ENCODE peak calls at places on chromosomes 1 and 21, in seven cellular contexts. One of them, this sample, is unnamed.

GRCh38 chr1:160726114-160726497 is 12.9 kb upstream of the SLAMF7 start:
- DNase-seq in Calu3: no peak
- DNase-seq in cardiac fibroblast: peak; percentile 27
- DNase-seq in suprapubic skin: no peak
- DNase-seq in heart left ventricle: no peak
- DNase-seq in T-cell: no peak
- DNase-seq in cardiac muscle cell: peak; percentile 17
- DNase-seq in this sample: no peak

GRCh38 chr1:25049190-25049589 is 119.1 kb upstream of the RUNX3 start:
- DNase-seq in heart left ventricle: no peak
- DNase-seq in cardiac muscle cell: no peak
- DNase-seq in cardiac fibroblast: no peak
- DNase-seq in suprapubic skin: no peak
- DNase-seq in Calu3: no peak
- DNase-seq in T-cell: no peak
- DNase-seq in this sample: no peak

GRCh38 chr1:248805905-248806304 is 19.8 kb downstream of the SH3BP5L start:
- DNase-seq in Calu3: no peak
- DNase-seq in suprapubic skin: no peak
- DNase-seq in cardiac fibroblast: no peak
- DNase-seq in heart left ventricle: no peak
- DNase-seq in T-cell: no peak
- DNase-seq in cardiac muscle cell: peak; percentile 20
- DNase-seq in this sample: no peak

GRCh38 chr1:109186704-109187071 is 27.0 kb upstream of the SARS1 start:
- DNase-seq in suprapubic skin: no peak
- DNase-seq in heart left ventricle: no peak
- DNase-seq in T-cell: no peak
- DNase-seq in Calu3: no peak
- DNase-seq in cardiac muscle cell: no peak
- DNase-seq in cardiac fibroblast: no peak
- DNase-seq in this sample: no peak

GRCh38 chr1:26277261-26277661 is 2.6 kb upstream of the SH3BGRL3 start:
- DNase-seq in suprapubic skin: no peak
- DNase-seq in Calu3: no peak
- DNase-seq in T-cell: no peak
- DNase-seq in cardiac fibroblast: no peak
- DNase-seq in heart left ventricle: no peak
- DNase-seq in cardiac muscle cell: no peak
- DNase-seq in this sample: no peak

GRCh38 chr1:5564578-5565257 is 427.5 kb downstream of the NPHP4 start:
- DNase-seq in Calu3: no peak
- DNase-seq in heart left ventricle: no peak
- DNase-seq in suprapubic skin: no peak
- DNase-seq in cardiac muscle cell: no peak
- DNase-seq in cardiac fibroblast: no peak
- DNase-seq in T-cell: no peak
- DNase-seq in this sample: peak; percentile 75

GRCh38 chr21:44874240-44874496 is 678 bp upstream of the PTTG1IP start:
- DNase-seq in Calu3: no peak
- DNase-seq in suprapubic skin: no peak
- DNase-seq in cardiac fibroblast: peak; percentile 58
- DNase-seq in cardiac muscle cell: no peak
- DNase-seq in T-cell: no peak
- DNase-seq in heart left ventricle: no peak
- DNase-seq in this sample: no peak

GRCh38 chr1:228101994-228102790 is 933 bp downstream of the C1orf35 start:
- DNase-seq in suprapubic skin: no peak
- DNase-seq in heart left ventricle: no peak
- DNase-seq in T-cell: peak; percentile 41
- DNase-seq in Calu3: peak; percentile 82
- DNase-seq in cardiac fibroblast: peak; percentile 28
- DNase-seq in cardiac muscle cell: peak; percentile 30
- DNase-seq in this sample: no peak

GRCh38 chr1:157146244-157146643 is 8.0 kb upstream of the ETV3 start:
- DNase-seq in cardiac fibroblast: no peak
- DNase-seq in heart left ventricle: no peak
- DNase-seq in T-cell: no peak
- DNase-seq in suprapubic skin: no peak
- DNase-seq in Calu3: no peak
- DNase-seq in cardiac muscle cell: no peak
- DNase-seq in this sample: no peak

GRCh38 chr21:20662523-20662922 is 335.7 kb upstream of the NCAM2 start:
- DNase-seq in T-cell: no peak
- DNase-seq in cardiac muscle cell: no peak
- DNase-seq in heart left ventricle: no peak
- DNase-seq in cardiac fibroblast: no peak
- DNase-seq in suprapubic skin: no peak
- DNase-seq in Calu3: no peak
- DNase-seq in this sample: no peak

GRCh38 chr21:40151611-40152010 is 284.4 kb downstream of the PCP4 start:
- DNase-seq in heart left ventricle: no peak
- DNase-seq in Calu3: no peak
- DNase-seq in cardiac muscle cell: no peak
- DNase-seq in T-cell: no peak
- DNase-seq in suprapubic skin: no peak
- DNase-seq in cardiac fibroblast: no peak
- DNase-seq in this sample: no peak

GRCh38 chr1:20102875-20103274 is 16.5 kb downstream of the PLA2G2D start:
- DNase-seq in Calu3: no peak
- DNase-seq in cardiac fibroblast: peak; percentile 78
- DNase-seq in suprapubic skin: no peak
- DNase-seq in T-cell: no peak
- DNase-seq in cardiac muscle cell: peak; percentile 77
- DNase-seq in heart left ventricle: no peak
- DNase-seq in this sample: no peak

GRCh38 chr1:42259739-42260064 is 75.3 kb downstream of the FOXJ3 start:
- DNase-seq in cardiac fibroblast: peak; percentile 41
- DNase-seq in Calu3: no peak
- DNase-seq in T-cell: no peak
- DNase-seq in heart left ventricle: no peak
- DNase-seq in cardiac muscle cell: no peak
- DNase-seq in suprapubic skin: no peak
- DNase-seq in this sample: no peak

GRCh38 chr1:18360251-18360650 is 120.5 kb upstream of the KLHDC7A start:
- DNase-seq in T-cell: no peak
- DNase-seq in Calu3: peak; percentile 15
- DNase-seq in cardiac fibroblast: no peak
- DNase-seq in heart left ventricle: no peak
- DNase-seq in suprapubic skin: no peak
- DNase-seq in cardiac muscle cell: no peak
- DNase-seq in this sample: no peak

GRCh38 chr1:19458815-19459417 is 26.4 kb downstream of the CAPZB start:
- DNase-seq in cardiac muscle cell: no peak
- DNase-seq in T-cell: no peak
- DNase-seq in suprapubic skin: no peak
- DNase-seq in Calu3: no peak
- DNase-seq in heart left ventricle: peak; percentile 67
- DNase-seq in cardiac fibroblast: no peak
- DNase-seq in this sample: no peak

GRCh38 chr1:119816407-119816806 is 5.1 kb upstream of the REG4 start:
- DNase-seq in cardiac muscle cell: no peak
- DNase-seq in heart left ventricle: no peak
- DNase-seq in suprapubic skin: no peak
- DNase-seq in T-cell: no peak
- DNase-seq in cardiac fibroblast: no peak
- DNase-seq in Calu3: no peak
- DNase-seq in this sample: no peak

GRCh38 chr1:209323743-209324142 is 259.8 kb upstream of the CAMK1G start:
- DNase-seq in Calu3: no peak
- DNase-seq in cardiac muscle cell: no peak
- DNase-seq in cardiac fibroblast: peak; percentile 14
- DNase-seq in suprapubic skin: no peak
- DNase-seq in heart left ventricle: no peak
- DNase-seq in T-cell: no peak
- DNase-seq in this sample: no peak

GRCh38 chr1:26317612-26318337 is at the start of gene CD52:
- DNase-seq in cardiac muscle cell: no peak
- DNase-seq in heart left ventricle: no peak
- DNase-seq in cardiac fibroblast: no peak
- DNase-seq in Calu3: no peak
- DNase-seq in T-cell: peak; percentile 73
- DNase-seq in suprapubic skin: no peak
- DNase-seq in this sample: no peak

GRCh38 chr1:159826436-159827101 is at the start of gene SLAMF8:
- DNase-seq in heart left ventricle: no peak
- DNase-seq in T-cell: peak; percentile 45
- DNase-seq in cardiac muscle cell: peak; percentile 44
- DNase-seq in suprapubic skin: no peak
- DNase-seq in Calu3: no peak
- DNase-seq in cardiac fibroblast: peak; percentile 50
- DNase-seq in this sample: no peak

GRCh38 chr1:1304331-1305299 is 3.1 kb downstream of the ACAP3 start:
- DNase-seq in cardiac fibroblast: peak; percentile 79
- DNase-seq in T-cell: no peak
- DNase-seq in Calu3: no peak
- DNase-seq in suprapubic skin: peak; percentile 89
- DNase-seq in cardiac muscle cell: peak; percentile 81
- DNase-seq in heart left ventricle: peak; percentile 82
- DNase-seq in this sample: peak; percentile 96

GRCh38 chr1:29945426-29945825 is 709.1 kb downstream of the PTPRU start:
- DNase-seq in suprapubic skin: no peak
- DNase-seq in cardiac muscle cell: no peak
- DNase-seq in heart left ventricle: no peak
- DNase-seq in Calu3: peak; percentile 6
- DNase-seq in T-cell: no peak
- DNase-seq in cardiac fibroblast: no peak
- DNase-seq in this sample: no peak

GRCh38 chr1:159214149-159214760 is 9.6 kb downstream of the ACKR1 start:
- DNase-seq in T-cell: no peak
- DNase-seq in cardiac muscle cell: peak; percentile 65
- DNase-seq in heart left ventricle: no peak
- DNase-seq in suprapubic skin: no peak
- DNase-seq in cardiac fibroblast: peak; percentile 55
- DNase-seq in Calu3: peak; percentile 60
- DNase-seq in this sample: peak; percentile 89

GRCh38 chr1:248818505-248819374 is 7.0 kb downstream of the SH3BP5L start:
- DNase-seq in T-cell: no peak
- DNase-seq in Calu3: no peak
- DNase-seq in suprapubic skin: no peak
- DNase-seq in cardiac fibroblast: no peak
- DNase-seq in cardiac muscle cell: no peak
- DNase-seq in heart left ventricle: no peak
- DNase-seq in this sample: no peak

GRCh38 chr1:59994302-59995198 is 68.0 kb upstream of the CYP2J2 start:
- DNase-seq in Calu3: no peak
- DNase-seq in T-cell: no peak
- DNase-seq in cardiac fibroblast: peak; percentile 47
- DNase-seq in heart left ventricle: peak; percentile 37
- DNase-seq in suprapubic skin: no peak
- DNase-seq in cardiac muscle cell: peak; percentile 72
- DNase-seq in this sample: no peak

GRCh38 chr1:235702412-235702811 is 52.8 kb upstream of the GNG4 start:
- DNase-seq in cardiac muscle cell: no peak
- DNase-seq in T-cell: no peak
- DNase-seq in cardiac fibroblast: no peak
- DNase-seq in heart left ventricle: no peak
- DNase-seq in suprapubic skin: no peak
- DNase-seq in Calu3: no peak
- DNase-seq in this sample: no peak

GRCh38 chr21:45146301-45146700 is 71.9 kb downstream of the ADARB1 start:
- DNase-seq in suprapubic skin: no peak
- DNase-seq in Calu3: no peak
- DNase-seq in cardiac fibroblast: peak; percentile 32
- DNase-seq in T-cell: no peak
- DNase-seq in cardiac muscle cell: peak; percentile 60
- DNase-seq in heart left ventricle: no peak
- DNase-seq in this sample: no peak

GRCh38 chr1:26031196-26031902 is 9.8 kb downstream of the EXTL1 start:
- DNase-seq in cardiac fibroblast: peak; percentile 37
- DNase-seq in Calu3: no peak
- DNase-seq in T-cell: no peak
- DNase-seq in cardiac muscle cell: no peak
- DNase-seq in heart left ventricle: no peak
- DNase-seq in suprapubic skin: no peak
- DNase-seq in this sample: no peak

GRCh38 chr1:40185951-40186864 is 25.0 kb downstream of the RLF start:
- DNase-seq in suprapubic skin: no peak
- DNase-seq in heart left ventricle: no peak
- DNase-seq in cardiac fibroblast: peak; percentile 49
- DNase-seq in Calu3: no peak
- DNase-seq in T-cell: no peak
- DNase-seq in cardiac muscle cell: peak; percentile 25
- DNase-seq in this sample: no peak

GRCh38 chr1:1593834-1594601 is 5.9 kb downstream of the FNDC10 start:
- DNase-seq in suprapubic skin: no peak
- DNase-seq in cardiac fibroblast: no peak
- DNase-seq in cardiac muscle cell: no peak
- DNase-seq in heart left ventricle: no peak
- DNase-seq in T-cell: no peak
- DNase-seq in Calu3: no peak
- DNase-seq in this sample: no peak

This sample was measured in esophagus muscularis mucosa.